ENCODE peak calls at places on chromosome 1, in six cellular contexts. One of them, this sample, is unnamed.

GRCh38 chr1:15341228-15341627 is 68.5 kb upstream of the EFHD2 start:
- DNase-seq in A673: no peak
- DNase-seq in BE2C: no peak
- DNase-seq in neural progenitor cell: no peak
- DNase-seq in pancreas: no peak
- DNase-seq in body of pancreas: no peak
- DNase-seq in this sample: no peak

GRCh38 chr1:21258331-21259134 is 31.7 kb downstream of the ECE1 start:
- DNase-seq in BE2C: no peak
- DNase-seq in pancreas: no peak
- DNase-seq in A673: no peak
- DNase-seq in body of pancreas: no peak
- DNase-seq in neural progenitor cell: no peak
- DNase-seq in this sample: no peak

GRCh38 chr1:15206418-15207030 is 40.5 kb upstream of the FHAD1 start:
- DNase-seq in BE2C: no peak
- DNase-seq in body of pancreas: peak; percentile 65
- DNase-seq in neural progenitor cell: peak; percentile 50
- DNase-seq in pancreas: no peak
- DNase-seq in A673: no peak
- DNase-seq in this sample: no peak

GRCh38 chr1:204348722-204349121 is 11.0 kb downstream of the PLEKHA6 start:
- DNase-seq in A673: no peak
- DNase-seq in BE2C: peak; percentile 83
- DNase-seq in neural progenitor cell: peak; percentile 60
- DNase-seq in pancreas: no peak
- DNase-seq in body of pancreas: peak; percentile 44
- DNase-seq in this sample: no peak

GRCh38 chr1:186782791-186783190 is 46.0 kb upstream of the PLA2G4A start:
- DNase-seq in A673: no peak
- DNase-seq in body of pancreas: no peak
- DNase-seq in BE2C: no peak
- DNase-seq in pancreas: no peak
- DNase-seq in neural progenitor cell: no peak
- DNase-seq in this sample: no peak

GRCh38 chr1:6235302-6235680 is 473 bp downstream of the ICMT start:
- DNase-seq in A673: no peak
- DNase-seq in neural progenitor cell: no peak
- DNase-seq in BE2C: no peak
- DNase-seq in body of pancreas: peak; percentile 44
- DNase-seq in pancreas: peak; percentile 65
- DNase-seq in this sample: no peak

GRCh38 chr1:211334986-211335385 is 8.4 kb downstream of the TRAF5 start:
- DNase-seq in neural progenitor cell: no peak
- DNase-seq in pancreas: no peak
- DNase-seq in body of pancreas: no peak
- DNase-seq in A673: no peak
- DNase-seq in BE2C: no peak
- DNase-seq in this sample: no peak

GRCh38 chr1:14999441-14999840 is 154.1 kb upstream of the TMEM51 start:
- DNase-seq in body of pancreas: no peak
- DNase-seq in BE2C: no peak
- DNase-seq in pancreas: no peak
- DNase-seq in A673: no peak
- DNase-seq in neural progenitor cell: no peak
- DNase-seq in this sample: no peak

GRCh38 chr1:19804786-19805390 is 5.2 kb upstream of the TMCO4 start:
- DNase-seq in neural progenitor cell: no peak
- DNase-seq in pancreas: no peak
- DNase-seq in BE2C: no peak
- DNase-seq in A673: no peak
- DNase-seq in body of pancreas: no peak
- DNase-seq in this sample: no peak

GRCh38 chr1:29282135-29282923 is 46.0 kb downstream of the PTPRU start:
- DNase-seq in neural progenitor cell: no peak
- DNase-seq in pancreas: no peak
- DNase-seq in body of pancreas: no peak
- DNase-seq in A673: no peak
- DNase-seq in BE2C: no peak
- DNase-seq in this sample: no peak

GRCh38 chr1:208542309-208542708 is 298.1 kb upstream of the PLXNA2 start:
- DNase-seq in pancreas: no peak
- DNase-seq in BE2C: no peak
- DNase-seq in neural progenitor cell: no peak
- DNase-seq in body of pancreas: no peak
- DNase-seq in A673: no peak
- DNase-seq in this sample: no peak

GRCh38 chr1:196115641-196116040 is 492.6 kb downstream of the KCNT2 start:
- DNase-seq in body of pancreas: peak; percentile 31
- DNase-seq in neural progenitor cell: peak; percentile 20
- DNase-seq in A673: peak; percentile 3
- DNase-seq in pancreas: no peak
- DNase-seq in BE2C: no peak
- DNase-seq in this sample: no peak

GRCh38 chr1:86687595-86687994 is 16.8 kb upstream of the SH3GLB1 start:
- DNase-seq in A673: peak; percentile 12
- DNase-seq in pancreas: no peak
- DNase-seq in body of pancreas: no peak
- DNase-seq in BE2C: no peak
- DNase-seq in neural progenitor cell: no peak
- DNase-seq in this sample: no peak

GRCh38 chr1:220189750-220190347 is 82.4 kb downstream of the RAB3GAP2 start:
- DNase-seq in neural progenitor cell: peak; percentile 5
- DNase-seq in BE2C: no peak
- DNase-seq in pancreas: no peak
- DNase-seq in body of pancreas: no peak
- DNase-seq in A673: peak; percentile 53
- DNase-seq in this sample: no peak

GRCh38 chr1:19067187-19067911 is 110.9 kb upstream of the IFFO2 start:
- DNase-seq in pancreas: peak; percentile 73
- DNase-seq in A673: no peak
- DNase-seq in body of pancreas: peak; percentile 64
- DNase-seq in neural progenitor cell: peak; percentile 82
- DNase-seq in BE2C: no peak
- DNase-seq in this sample: peak; percentile 75

GRCh38 chr1:36251794-36252481 is 27.7 kb downstream of the THRAP3 start:
- DNase-seq in neural progenitor cell: no peak
- DNase-seq in body of pancreas: no peak
- DNase-seq in pancreas: no peak
- DNase-seq in BE2C: no peak
- DNase-seq in A673: no peak
- DNase-seq in this sample: no peak

GRCh38 chr1:90725341-90725960 is 8.3 kb upstream of the BARHL2 start:
- DNase-seq in neural progenitor cell: peak; percentile 74
- DNase-seq in body of pancreas: no peak
- DNase-seq in pancreas: no peak
- DNase-seq in A673: no peak
- DNase-seq in BE2C: no peak
- DNase-seq in this sample: no peak

GRCh38 chr1:90724926-90725325 is 7.8 kb upstream of the BARHL2 start:
- DNase-seq in neural progenitor cell: peak; percentile 45
- DNase-seq in body of pancreas: no peak
- DNase-seq in pancreas: no peak
- DNase-seq in A673: peak; percentile 70
- DNase-seq in BE2C: no peak
- DNase-seq in this sample: no peak

GRCh38 chr1:90723561-90724108 is 6.5 kb upstream of the BARHL2 start:
- DNase-seq in neural progenitor cell: peak; percentile 82
- DNase-seq in A673: peak; percentile 81
- DNase-seq in BE2C: no peak
- DNase-seq in body of pancreas: no peak
- DNase-seq in pancreas: no peak
- DNase-seq in this sample: no peak

GRCh38 chr1:90722874-90723273 is 5.8 kb upstream of the BARHL2 start:
- DNase-seq in pancreas: no peak
- DNase-seq in A673: no peak
- DNase-seq in neural progenitor cell: no peak
- DNase-seq in BE2C: no peak
- DNase-seq in body of pancreas: no peak
- DNase-seq in this sample: no peak

GRCh38 chr1:90724361-90724760 is 7.3 kb upstream of the BARHL2 start:
- DNase-seq in pancreas: no peak
- DNase-seq in body of pancreas: no peak
- DNase-seq in BE2C: no peak
- DNase-seq in A673: no peak
- DNase-seq in neural progenitor cell: no peak
- DNase-seq in this sample: no peak
- H3K4me1 ChIP-seq in pancreas: peaks cover 17% of the 10 kb centered on the region
- H3K4me1 ChIP-seq in body of pancreas: peaks cover 36% of the 10 kb centered on the region
- H3K4me1 ChIP-seq in BE2C: no peaks in the 10 kb centered on the region
- H3K4me1 ChIP-seq in A673: peaks cover 33% of the 10 kb centered on the region
- H3K4me1 ChIP-seq in neural progenitor cell: peaks cover 36% of the 10 kb centered on the region
- H3K4me1 ChIP-seq in this sample: peaks cover 7% of the 10 kb centered on the region

DNA sequence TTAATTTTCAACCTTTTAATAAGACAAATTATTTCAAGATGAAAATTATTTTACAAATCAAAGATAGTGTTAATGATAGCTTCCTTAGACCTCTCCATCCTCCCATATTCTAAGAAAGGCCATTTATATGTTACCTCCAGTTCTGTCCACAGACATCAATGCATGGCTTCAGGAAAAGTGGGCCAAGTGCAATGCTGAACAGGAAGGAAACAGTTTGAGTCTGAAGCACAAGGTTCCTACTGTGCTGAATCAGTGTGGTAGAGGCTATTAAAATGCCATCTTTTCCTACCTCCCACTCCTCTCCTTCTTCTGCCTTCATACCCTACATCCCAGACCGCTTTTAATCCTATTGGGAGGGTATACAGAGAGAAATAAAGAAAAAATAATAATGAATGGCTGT is 62.7 kb upstream of the C1orf105 start:
- DNase-seq in A673: peak; percentile 86
- DNase-seq in neural progenitor cell: no peak
- DNase-seq in BE2C: no peak
- DNase-seq in body of pancreas: no peak
- DNase-seq in pancreas: no peak
- DNase-seq in this sample: no peak
- H3K4me1 ChIP-seq in A673: peaks cover 63% of the 10 kb centered on the region
- H3K4me1 ChIP-seq in neural progenitor cell: peaks cover 38% of the 10 kb centered on the region
- H3K4me1 ChIP-seq in BE2C: peaks cover 21% of the 10 kb centered on the region
- H3K4me1 ChIP-seq in body of pancreas: peaks cover 33% of the 10 kb centered on the region
- H3K4me1 ChIP-seq in pancreas: peaks cover 29% of the 10 kb centered on the region
- H3K4me1 ChIP-seq in this sample: peaks cover 14% of the 10 kb centered on the region

GRCh38 chr1:70222716-70223235 is 1.6 kb downstream of the SRSF11 start:
- DNase-seq in pancreas: no peak
- DNase-seq in neural progenitor cell: no peak
- DNase-seq in A673: no peak
- DNase-seq in BE2C: no peak
- DNase-seq in body of pancreas: no peak
- DNase-seq in this sample: no peak

GRCh38 chr1:70220517-70221240 is 501 bp upstream of the SRSF11 start:
- DNase-seq in body of pancreas: no peak
- DNase-seq in A673: no peak
- DNase-seq in neural progenitor cell: no peak
- DNase-seq in BE2C: no peak
- DNase-seq in pancreas: no peak
- DNase-seq in this sample: no peak

GRCh38 chr1:70221241-70222077 is at the start of gene SRSF11:
- DNase-seq in pancreas: peak; percentile 99
- DNase-seq in body of pancreas: peak; percentile 97
- DNase-seq in neural progenitor cell: peak; percentile 96
- DNase-seq in BE2C: peak; percentile 92
- DNase-seq in A673: peak; percentile 98
- DNase-seq in this sample: peak; percentile 96

GRCh38 chr1:70227439-70227838 is 6.3 kb downstream of the SRSF11 start:
- DNase-seq in neural progenitor cell: no peak
- DNase-seq in BE2C: no peak
- DNase-seq in body of pancreas: no peak
- DNase-seq in pancreas: no peak
- DNase-seq in A673: no peak
- DNase-seq in this sample: no peak

DNA sequence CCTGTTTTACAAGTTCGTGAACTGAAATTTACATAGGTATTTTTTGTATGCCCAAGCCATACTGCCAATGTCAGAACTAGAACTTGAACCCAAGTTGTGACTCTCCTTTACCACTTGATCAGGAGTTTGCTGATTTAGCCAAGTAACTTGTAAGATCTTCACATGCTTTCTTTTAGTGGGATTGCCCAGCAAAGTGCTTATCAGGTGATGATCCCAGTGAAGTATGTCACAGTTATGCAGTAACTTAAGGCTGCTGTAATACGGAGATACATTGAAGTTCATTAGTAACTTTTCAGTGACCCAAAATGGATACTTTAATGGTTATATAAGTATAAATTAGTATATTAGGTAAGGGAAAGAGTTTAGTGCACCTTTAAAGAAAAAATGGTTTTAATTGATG is 3.8 kb downstream of the SRSF11 start:
- DNase-seq in BE2C: no peak
- DNase-seq in body of pancreas: no peak
- DNase-seq in A673: no peak
- DNase-seq in pancreas: no peak
- DNase-seq in neural progenitor cell: no peak
- DNase-seq in this sample: no peak
- H3K4me1 ChIP-seq in BE2C: no peaks in the 10 kb centered on the region
- H3K4me1 ChIP-seq in body of pancreas: peaks cover 37% of the 10 kb centered on the region
- H3K4me1 ChIP-seq in A673: peaks cover 29% of the 10 kb centered on the region
- H3K4me1 ChIP-seq in pancreas: peaks cover 28% of the 10 kb centered on the region
- H3K4me1 ChIP-seq in neural progenitor cell: peaks cover 19% of the 10 kb centered on the region
- H3K4me1 ChIP-seq in this sample: peaks cover 6% of the 10 kb centered on the region

DNA sequence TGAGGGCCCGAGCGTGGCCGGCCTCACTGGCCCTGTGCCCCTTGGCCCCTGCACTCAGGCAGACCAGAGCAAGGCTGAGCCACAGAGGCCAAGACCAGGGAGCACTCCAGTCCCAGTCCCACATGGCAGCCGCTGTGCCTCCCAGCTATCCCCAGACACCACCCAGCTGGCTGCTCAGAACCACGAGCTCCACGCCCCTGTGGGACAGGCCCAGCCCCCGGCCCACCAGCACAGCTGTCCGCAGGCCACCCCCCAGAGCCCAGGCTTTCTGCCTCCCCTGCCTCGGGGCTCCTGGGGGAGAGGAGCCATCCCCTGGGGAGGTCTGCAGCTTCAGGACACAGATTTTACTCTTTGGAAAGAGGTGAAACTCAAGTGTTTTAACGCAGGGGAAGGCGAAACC is 9.1 kb upstream of the C1QTNF12 start:
- DNase-seq in pancreas: no peak
- DNase-seq in A673: no peak
- DNase-seq in BE2C: no peak
- DNase-seq in neural progenitor cell: no peak
- DNase-seq in body of pancreas: no peak
- DNase-seq in this sample: no peak
- H3K4me1 ChIP-seq in pancreas: no peaks in the 10 kb centered on the region
- H3K4me1 ChIP-seq in A673: no peaks in the 10 kb centered on the region
- H3K4me1 ChIP-seq in BE2C: no peaks in the 10 kb centered on the region
- H3K4me1 ChIP-seq in neural progenitor cell: no peaks in the 10 kb centered on the region
- H3K4me1 ChIP-seq in body of pancreas: no peaks in the 10 kb centered on the region
- H3K4me1 ChIP-seq in this sample: peaks cover 4% of the 10 kb centered on the region

GRCh38 chr1:183936009-183936408 is 101.5 kb downstream of the COLGALT2 start:
- DNase-seq in body of pancreas: no peak
- DNase-seq in BE2C: no peak
- DNase-seq in neural progenitor cell: peak; percentile 20
- DNase-seq in A673: no peak
- DNase-seq in pancreas: no peak
- DNase-seq in this sample: no peak
- H3K4me1 ChIP-seq in body of pancreas: no peaks in the 10 kb centered on the region
- H3K4me1 ChIP-seq in BE2C: no peaks in the 10 kb centered on the region
- H3K4me1 ChIP-seq in neural progenitor cell: peaks cover 17% of the 10 kb centered on the region
- H3K4me1 ChIP-seq in A673: peaks cover 18% of the 10 kb centered on the region
- H3K4me1 ChIP-seq in pancreas: no peaks in the 10 kb centered on the region
- H3K4me1 ChIP-seq in this sample: no peaks in the 10 kb centered on the region

This sample was measured in prostate gland.